ENCODE peak calls at places on chromosomes 3 and 15, in five cellular contexts. One of them, this sample, is unnamed.

GRCh38 chr15:64600794-64601193 is 140.4 kb downstream of the ZNF609 start:
- DNase-seq in tibial artery: no peak
- DNase-seq in dorsolateral prefrontal cortex: no peak
- DNase-seq in fibroblast of villous mesenchyme: no peak
- DNase-seq in IMR-90: no peak
- DNase-seq in this sample: no peak

GRCh38 chr3:29314727-29315088 is 33.8 kb downstream of the RBMS3 start:
- DNase-seq in tibial artery: no peak
- DNase-seq in dorsolateral prefrontal cortex: no peak
- DNase-seq in fibroblast of villous mesenchyme: no peak
- DNase-seq in IMR-90: no peak
- DNase-seq in this sample: no peak

GRCh38 chr3:178785961-178786360 is 249.7 kb downstream of the KCNMB2 start:
- DNase-seq in tibial artery: no peak
- DNase-seq in dorsolateral prefrontal cortex: no peak
- DNase-seq in fibroblast of villous mesenchyme: no peak
- DNase-seq in IMR-90: no peak
- DNase-seq in this sample: no peak

GRCh38 chr3:50625879-50626182 is 8.9 kb downstream of the MAPKAPK3 start:
- DNase-seq in tibial artery: no peak
- DNase-seq in dorsolateral prefrontal cortex: no peak
- DNase-seq in fibroblast of villous mesenchyme: no peak
- DNase-seq in IMR-90: no peak
- DNase-seq in this sample: no peak

GRCh38 chr3:50459792-50460191 is 43.6 kb downstream of the CACNA2D2 start:
- DNase-seq in tibial artery: no peak
- DNase-seq in dorsolateral prefrontal cortex: no peak
- DNase-seq in fibroblast of villous mesenchyme: no peak
- DNase-seq in IMR-90: no peak
- DNase-seq in this sample: no peak

GRCh38 chr3:23497156-23497555 is 294.0 kb downstream of the UBE2E2 start:
- DNase-seq in tibial artery: no peak
- DNase-seq in dorsolateral prefrontal cortex: no peak
- DNase-seq in fibroblast of villous mesenchyme: no peak
- DNase-seq in IMR-90: no peak
- DNase-seq in this sample: no peak

GRCh38 chr15:53378096-53378620 is 381.3 kb downstream of the WDR72 start:
- DNase-seq in tibial artery: no peak
- DNase-seq in dorsolateral prefrontal cortex: no peak
- DNase-seq in fibroblast of villous mesenchyme: no peak
- DNase-seq in IMR-90: no peak
- DNase-seq in this sample: no peak

GRCh38 chr3:2535206-2535605 is 436.5 kb downstream of the CNTN4 start:
- DNase-seq in tibial artery: no peak
- DNase-seq in dorsolateral prefrontal cortex: no peak
- DNase-seq in fibroblast of villous mesenchyme: no peak
- DNase-seq in IMR-90: no peak
- DNase-seq in this sample: no peak

GRCh38 chr3:49500408-49501257 is 30.6 kb downstream of the DAG1 start:
- DNase-seq in tibial artery: peak; percentile 90
- DNase-seq in dorsolateral prefrontal cortex: no peak
- DNase-seq in fibroblast of villous mesenchyme: peak; percentile 98
- DNase-seq in IMR-90: peak; percentile 99
- DNase-seq in this sample: peak; percentile 96

GRCh38 chr3:33884204-33884561 is 85.8 kb downstream of the PDCD6IP start:
- DNase-seq in tibial artery: no peak
- DNase-seq in dorsolateral prefrontal cortex: no peak
- DNase-seq in fibroblast of villous mesenchyme: peak; percentile 40
- DNase-seq in IMR-90: no peak
- DNase-seq in this sample: peak; percentile 39
- TF ChIP-seq CTCF in tibial artery: no peak
- TF ChIP-seq CTCF in dorsolateral prefrontal cortex: no peak
- TF ChIP-seq CTCF in fibroblast of villous mesenchyme: peak; percentile 44
- TF ChIP-seq CTCF in IMR-90: peak; percentile 5
- TF ChIP-seq CTCF in this sample: peak; percentile 37

DNA sequence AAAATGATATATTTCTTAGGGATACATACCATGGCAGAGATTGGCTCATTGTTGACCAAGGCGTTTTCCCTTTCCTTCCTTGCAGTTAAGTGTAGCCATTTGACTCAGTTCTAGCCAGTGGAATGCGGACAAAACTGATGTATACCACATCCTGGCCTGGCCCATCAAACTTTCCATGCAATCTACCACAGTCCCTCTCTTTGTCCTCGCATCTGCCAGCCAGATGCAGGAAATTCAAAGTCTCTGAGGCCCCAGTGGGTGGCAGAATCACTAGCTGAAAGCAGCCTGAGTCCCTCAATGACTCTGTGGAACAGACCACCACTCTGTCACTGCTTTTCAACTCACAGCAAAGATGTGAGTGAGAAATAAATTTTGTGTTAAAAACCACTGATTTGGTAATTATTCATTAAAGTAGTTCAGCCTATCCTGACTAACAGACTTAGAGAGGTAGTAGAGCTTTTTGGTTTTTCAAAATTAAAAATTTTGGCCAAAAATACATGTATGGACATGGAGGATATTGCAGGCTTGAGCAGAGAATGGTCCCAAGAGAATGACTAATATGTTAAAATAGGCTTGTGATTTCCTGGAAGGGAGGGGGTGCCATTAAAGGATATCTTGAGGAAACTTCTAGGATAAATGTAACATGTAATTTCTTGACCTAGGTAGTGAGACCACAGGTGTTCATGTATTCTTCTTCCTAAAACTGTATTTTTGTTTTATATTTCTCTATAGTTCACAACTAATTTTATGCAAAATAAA is 10.9 kb downstream of the LRRFIP2 start:
- DNase-seq in tibial artery: no peak
- DNase-seq in dorsolateral prefrontal cortex: no peak
- DNase-seq in fibroblast of villous mesenchyme: peak; percentile 93
- DNase-seq in IMR-90: peak; percentile 82
- DNase-seq in this sample: peak; percentile 62
- TF ChIP-seq CTCF in tibial artery: no peak
- TF ChIP-seq CTCF in dorsolateral prefrontal cortex: no peak
- TF ChIP-seq CTCF in fibroblast of villous mesenchyme: no peak
- TF ChIP-seq CTCF in IMR-90: no peak
- TF ChIP-seq CTCF in this sample: no peak

GRCh38 chr15:68277605-68278344 is at the start of gene FEM1B:
- DNase-seq in tibial artery: peak; percentile 95
- DNase-seq in dorsolateral prefrontal cortex: peak; percentile 78
- DNase-seq in fibroblast of villous mesenchyme: peak; percentile 95
- DNase-seq in IMR-90: peak; percentile 92
- DNase-seq in this sample: peak; percentile 95
- TF ChIP-seq CTCF in tibial artery: no peak
- TF ChIP-seq CTCF in dorsolateral prefrontal cortex: peak; percentile 47
- TF ChIP-seq CTCF in fibroblast of villous mesenchyme: no peak
- TF ChIP-seq CTCF in IMR-90: no peak
- TF ChIP-seq CTCF in this sample: no peak

DNA sequence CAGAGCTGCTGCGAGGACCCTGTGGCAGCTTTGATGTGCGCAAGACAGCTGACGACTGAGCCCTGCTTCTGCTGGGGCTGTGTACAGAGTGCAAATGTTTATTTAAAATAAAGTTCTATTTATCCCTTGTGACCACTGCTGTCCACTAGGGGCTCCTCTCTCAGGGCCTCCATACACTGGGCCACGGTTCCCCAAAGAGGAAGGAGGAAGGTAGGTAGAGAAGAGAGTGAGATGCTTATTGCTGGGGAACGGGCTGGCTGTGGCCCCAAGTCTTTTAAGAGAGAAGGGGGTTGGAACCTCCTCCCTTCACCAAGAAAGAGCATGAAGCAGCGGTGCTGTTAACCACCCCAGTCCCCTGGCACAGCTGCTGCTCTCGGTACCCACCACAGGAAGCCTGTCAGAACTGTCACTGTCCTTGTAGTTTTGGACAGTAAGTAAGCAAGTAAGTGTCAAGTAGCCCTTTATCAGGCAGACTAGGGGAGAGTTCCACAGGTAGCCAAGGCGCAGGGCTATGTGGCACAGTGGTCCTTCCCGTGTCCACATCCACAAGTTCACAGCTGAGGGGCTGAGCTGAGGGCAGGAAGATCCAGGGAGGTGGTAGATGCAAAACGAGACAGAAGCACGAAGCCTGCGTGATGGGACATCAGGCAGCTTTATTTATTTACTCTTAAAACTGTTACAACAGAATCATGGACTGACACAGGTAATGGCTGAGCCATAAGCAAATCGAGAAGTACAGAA is 47.3 kb downstream of the DHX30 start:
- DNase-seq in tibial artery: no peak
- DNase-seq in dorsolateral prefrontal cortex: no peak
- DNase-seq in fibroblast of villous mesenchyme: peak; percentile 37
- DNase-seq in IMR-90: peak; percentile 49
- DNase-seq in this sample: peak; percentile 45
- TF ChIP-seq CTCF in tibial artery: peak; percentile 26
- TF ChIP-seq CTCF in dorsolateral prefrontal cortex: peak; percentile 37
- TF ChIP-seq CTCF in fibroblast of villous mesenchyme: peak; percentile 53
- TF ChIP-seq CTCF in IMR-90: peak; percentile 51
- TF ChIP-seq CTCF in this sample: peak; percentile 50

DNA sequence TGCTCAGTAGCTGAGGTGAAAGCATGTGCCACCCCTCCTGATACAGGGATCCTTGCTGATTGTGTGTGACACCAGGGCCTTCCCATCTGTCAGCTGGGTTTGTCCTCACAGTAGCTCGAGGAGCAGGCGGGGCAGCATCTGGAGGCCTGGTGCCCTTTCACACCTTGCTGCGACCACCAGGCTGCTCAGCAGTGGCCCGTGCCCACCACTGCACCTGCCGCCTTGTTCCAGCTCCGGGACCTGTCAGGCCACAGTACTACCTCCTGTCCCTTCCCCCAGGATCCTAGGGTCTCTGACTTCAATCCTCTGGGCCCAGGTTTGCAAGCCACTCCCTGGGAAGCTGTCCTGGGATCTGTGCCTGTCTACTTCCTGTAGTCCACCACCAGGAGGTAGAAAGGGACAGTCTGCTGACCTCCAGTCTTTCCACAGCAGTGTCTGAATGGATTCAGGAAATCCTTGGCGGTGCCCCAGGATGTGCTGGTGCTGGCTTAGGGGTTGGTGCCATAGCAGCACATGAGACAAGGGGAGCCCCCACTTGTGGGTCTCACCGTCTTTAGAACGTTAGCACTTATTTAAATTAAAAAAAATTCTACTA is 27.5 kb downstream of the APBA2 start:
- DNase-seq in tibial artery: peak; percentile 60
- DNase-seq in dorsolateral prefrontal cortex: peak; percentile 18
- DNase-seq in fibroblast of villous mesenchyme: no peak
- DNase-seq in IMR-90: peak; percentile 21
- DNase-seq in this sample: peak; percentile 7
- TF ChIP-seq CTCF in tibial artery: no peak
- TF ChIP-seq CTCF in dorsolateral prefrontal cortex: no peak
- TF ChIP-seq CTCF in fibroblast of villous mesenchyme: peak; percentile 35
- TF ChIP-seq CTCF in IMR-90: peak; percentile 14
- TF ChIP-seq CTCF in this sample: peak; percentile 19

GRCh38 chr15:41332788-41333527 is at the start of gene NUSAP1:
- DNase-seq in tibial artery: peak; percentile 67
- DNase-seq in dorsolateral prefrontal cortex: no peak
- DNase-seq in fibroblast of villous mesenchyme: peak; percentile 72
- DNase-seq in IMR-90: no peak
- DNase-seq in this sample: no peak

GRCh38 chr15:41334293-41335120 is 1.8 kb downstream of the NUSAP1 start:
- DNase-seq in tibial artery: no peak
- DNase-seq in dorsolateral prefrontal cortex: no peak
- DNase-seq in fibroblast of villous mesenchyme: no peak
- DNase-seq in IMR-90: no peak
- DNase-seq in this sample: no peak

GRCh38 chr15:41331281-41331680 is 1.1 kb downstream of the OIP5 start:
- DNase-seq in tibial artery: no peak
- DNase-seq in dorsolateral prefrontal cortex: no peak
- DNase-seq in fibroblast of villous mesenchyme: no peak
- DNase-seq in IMR-90: no peak
- DNase-seq in this sample: no peak

GRCh38 chr15:41336549-41336948 is 3.9 kb downstream of the NUSAP1 start:
- DNase-seq in tibial artery: no peak
- DNase-seq in dorsolateral prefrontal cortex: no peak
- DNase-seq in fibroblast of villous mesenchyme: no peak
- DNase-seq in IMR-90: no peak
- DNase-seq in this sample: no peak

DNA sequence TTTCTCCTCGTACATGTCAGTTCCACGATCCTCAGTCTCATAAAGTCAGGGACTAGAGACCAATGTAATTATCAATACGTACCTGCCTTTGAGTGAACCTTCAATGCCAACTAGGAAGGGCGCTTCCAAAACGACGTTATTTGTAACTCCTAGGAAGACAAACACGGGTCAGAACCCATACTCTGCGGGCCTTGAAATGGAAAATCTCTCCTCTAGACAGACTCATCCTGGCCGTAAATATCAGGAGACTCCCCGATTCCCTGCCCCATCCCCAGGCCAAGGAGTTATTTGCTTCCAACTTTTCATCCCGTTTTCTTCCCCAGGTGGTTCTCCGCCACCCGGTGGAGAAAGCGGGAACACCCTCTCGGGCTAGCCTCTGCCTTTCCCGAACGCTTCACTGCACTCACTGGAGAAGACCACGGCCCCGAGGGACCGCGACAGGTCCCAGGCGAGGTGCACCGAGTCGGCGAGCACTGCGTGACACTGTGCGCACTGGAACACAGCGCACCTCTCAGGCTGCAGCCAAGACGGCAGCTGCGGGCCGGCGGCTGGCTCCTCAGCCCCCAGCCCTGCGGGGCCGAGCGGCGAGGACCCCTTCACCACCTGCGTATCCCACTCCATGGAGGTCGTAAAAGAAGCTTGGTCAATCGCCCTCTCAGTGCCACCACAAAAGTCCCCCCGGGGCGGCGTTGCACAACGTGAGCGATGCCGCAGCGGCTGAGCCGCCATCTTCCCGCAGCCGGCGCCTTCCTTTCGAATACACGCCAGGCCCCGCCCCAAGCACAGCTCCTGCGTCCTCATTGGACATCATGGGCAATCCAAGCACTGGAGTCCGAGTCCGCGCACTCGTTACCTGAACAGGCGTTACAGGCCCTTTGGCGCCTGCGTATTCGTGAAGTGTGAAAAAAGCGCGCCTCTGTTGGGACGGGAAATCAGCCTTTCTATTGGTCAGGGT is at the start of gene OIP5:
- DNase-seq in tibial artery: peak; percentile 98
- DNase-seq in dorsolateral prefrontal cortex: peak; percentile 98
- DNase-seq in fibroblast of villous mesenchyme: peak; percentile 100
- DNase-seq in IMR-90: peak; percentile 100
- DNase-seq in this sample: peak; percentile 100
- TF ChIP-seq CTCF in tibial artery: peak; percentile 74
- TF ChIP-seq CTCF in dorsolateral prefrontal cortex: peak; percentile 63
- TF ChIP-seq CTCF in fibroblast of villous mesenchyme: peak; percentile 73
- TF ChIP-seq CTCF in IMR-90: peak; percentile 64
- TF ChIP-seq CTCF in this sample: peak; percentile 76

GRCh38 chr3:170421147-170421641 is 2.5 kb downstream of the CLDN11 start:
- DNase-seq in tibial artery: no peak
- DNase-seq in dorsolateral prefrontal cortex: peak; percentile 79
- DNase-seq in fibroblast of villous mesenchyme: peak; percentile 51
- DNase-seq in IMR-90: peak; percentile 44
- DNase-seq in this sample: peak; percentile 33

GRCh38 chr3:170419301-170420087 is 826 bp downstream of the CLDN11 start:
- DNase-seq in tibial artery: no peak
- DNase-seq in dorsolateral prefrontal cortex: peak; percentile 54
- DNase-seq in fibroblast of villous mesenchyme: peak; percentile 46
- DNase-seq in IMR-90: peak; percentile 41
- DNase-seq in this sample: peak; percentile 41

GRCh38 chr3:170417090-170417489 is 1.6 kb upstream of the CLDN11 start:
- DNase-seq in tibial artery: no peak
- DNase-seq in dorsolateral prefrontal cortex: no peak
- DNase-seq in fibroblast of villous mesenchyme: no peak
- DNase-seq in IMR-90: no peak
- DNase-seq in this sample: no peak

GRCh38 chr3:170420307-170420821 is 1.7 kb downstream of the CLDN11 start:
- DNase-seq in tibial artery: no peak
- DNase-seq in dorsolateral prefrontal cortex: no peak
- DNase-seq in fibroblast of villous mesenchyme: peak; percentile 48
- DNase-seq in IMR-90: peak; percentile 47
- DNase-seq in this sample: peak; percentile 71

GRCh38 chr3:170418422-170419300 is at the start of gene CLDN11:
- DNase-seq in tibial artery: no peak
- DNase-seq in dorsolateral prefrontal cortex: peak; percentile 78
- DNase-seq in fibroblast of villous mesenchyme: peak; percentile 66
- DNase-seq in IMR-90: peak; percentile 75
- DNase-seq in this sample: no peak
- TF ChIP-seq CTCF in tibial artery: no peak
- TF ChIP-seq CTCF in dorsolateral prefrontal cortex: peak; percentile 13
- TF ChIP-seq CTCF in fibroblast of villous mesenchyme: peak; percentile 25
- TF ChIP-seq CTCF in IMR-90: peak; percentile 17
- TF ChIP-seq CTCF in this sample: no peak